ENCODE peak calls at places on chromosomes 7 and 10, in eight cellular contexts. V is tibial nerve, C is OCI-LY7, W is bronchial epithelial cell, L is cardiac muscle cell, I is left lung, E is lower leg skin, H is stomach. N is an unnamed sample.

GRCh38 chr10:74174533-74174932 is 23.5 kb downstream of the ADK start:
- DNase-seq in V (no peak), C (no peak), W (no peak), L (no peak), I (no peak), E (no peak), H (no peak), N (no peak)

GRCh38 chr7:137935849-137936508 is 65.9 kb downstream of the CREB3L2 start:
- DNase-seq in V (peak), C (peak), W (no peak), L (no peak), I (peak), E (peak), H (no peak), N (no peak)

GRCh38 chr10:113854019-113854756 is at the start of the genes DCLRE1A and NHLRC2:
- DNase-seq in V (peak), C (peak), W (peak), L (peak), I (peak), E (peak), H (peak), N (peak)

GRCh38 chr7:136657332-136657942 is 211.0 kb upstream of the CHRM2 start:
- DNase-seq in V (no peak), C (no peak), W (no peak), L (no peak), I (no peak), E (no peak), H (no peak), N (no peak)

GRCh38 chr7:139799586-139799985 is 21.8 kb upstream of the HIPK2 start:
- DNase-seq in V (peak), C (no peak), W (no peak), L (no peak), I (no peak), E (no peak), H (no peak), N (no peak)

GRCh38 chr10:118979661-118980060 is 49.9 kb upstream of the NANOS1 start:
- DNase-seq in V (no peak), C (no peak), W (no peak), L (no peak), I (no peak), E (no peak), H (no peak), N (no peak)

GRCh38 chr7:92723978-92724377 is 112.4 kb downstream of the CDK6 start:
- DNase-seq in V (peak), C (no peak), W (no peak), L (no peak), I (no peak), E (peak), H (no peak), N (no peak)

GRCh38 chr10:97025613-97026242 is 160.0 kb downstream of the SLIT1 start:
- DNase-seq in V (peak), C (peak), W (peak), L (peak), I (no peak), E (no peak), H (peak), N (peak)

GRCh38 chr10:8138471-8138870 is 84.0 kb downstream of the GATA3 start:
- DNase-seq in V (no peak), C (no peak), W (peak), L (peak), I (no peak), E (no peak), H (no peak), N (no peak)

GRCh38 chr7:135716677-135717238 is 11.2 kb downstream of the SLC13A4 start:
- DNase-seq in V (no peak), C (no peak), W (peak), L (peak), I (no peak), E (no peak), H (no peak), N (peak)

GRCh38 chr10:119849031-119849789 is 23.4 kb downstream of the MCMBP start:
- DNase-seq in V (no peak), C (no peak), W (no peak), L (peak), I (no peak), E (no peak), H (no peak), N (no peak)

GRCh38 chr10:59627366-59628018 is 82.2 kb downstream of the SLC16A9 start:
- DNase-seq in V (no peak), C (no peak), W (no peak), L (no peak), I (no peak), E (no peak), H (no peak), N (no peak)

GRCh38 chr10:96470108-96470743 is 43.5 kb downstream of the TLL2 start:
- DNase-seq in V (no peak), C (peak), W (peak), L (peak), I (no peak), E (no peak), H (peak), N (peak)

GRCh38 chr7:32941181-32941995 is 15.9 kb upstream of the FKBP9 start:
- DNase-seq in V (no peak), C (no peak), W (peak), L (no peak), I (no peak), E (no peak), H (no peak), N (no peak)

GRCh38 chr10:127148066-127148932 is 48.1 kb downstream of the INSYN2A start:
- DNase-seq in V (no peak), C (no peak), W (peak), L (peak), I (no peak), E (no peak), H (no peak), N (no peak)

GRCh38 chr10:126476256-126476655 is 88.0 kb upstream of the ADAM12 start:
- DNase-seq in V (no peak), C (no peak), W (no peak), L (no peak), I (no peak), E (no peak), H (no peak), N (no peak)

GRCh38 chr7:98802088-98802780 is 67.6 kb downstream of the TMEM130 start:
- DNase-seq in V (peak), C (peak), W (peak), L (peak), I (peak), E (peak), H (no peak), N (no peak)
- H3K4me3 ChIP-seq in V (no peak), C (no peak), W (no peak), L (no peak), I (no peak), E (no peak), H (no peak), N (no peak)

DNA sequence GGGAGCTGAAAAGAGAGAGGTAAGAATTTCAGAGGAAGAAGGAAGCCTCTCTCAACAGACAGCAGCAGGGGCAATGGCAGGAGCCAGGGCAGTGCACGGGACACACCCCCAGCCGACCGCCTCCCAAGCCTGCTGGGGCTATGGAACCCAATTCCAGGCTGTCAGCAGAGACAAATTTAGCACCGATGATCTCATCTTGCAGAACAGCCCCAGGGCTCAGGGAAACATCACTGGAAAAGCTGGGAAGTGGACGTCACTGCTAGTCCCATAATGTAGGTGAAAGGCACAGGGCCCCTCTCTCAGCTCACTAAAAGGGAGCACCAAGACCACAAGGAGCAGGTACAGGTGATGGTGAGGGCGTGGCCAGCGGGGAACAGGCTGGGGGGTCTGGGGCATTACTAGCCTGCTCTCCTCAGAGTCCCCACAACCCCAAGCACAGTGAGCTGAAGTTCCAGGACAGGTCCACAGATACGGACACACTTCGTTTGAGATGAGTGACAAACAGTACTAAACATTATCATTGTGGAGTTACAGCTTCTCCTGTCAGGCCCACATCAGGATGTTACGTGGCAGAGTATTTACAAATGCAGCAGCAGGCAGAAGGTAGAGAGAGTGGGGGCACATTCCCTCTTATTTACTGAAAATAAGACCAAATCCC is 103.7 kb downstream of the PLXNA4 start:
- DNase-seq in V (no peak), C (no peak), W (peak), L (peak), I (no peak), E (no peak), H (no peak), N (peak)
- TF ChIP-seq CTCF in V (no peak), C (no peak), W (no peak), L (no peak), I (no peak), E (no peak), H (no peak), N (no peak)

GRCh38 chr10:79049931-79050895 is 18.6 kb upstream of the ZMIZ1 start:
- DNase-seq in V (no peak), C (no peak), W (peak), L (no peak), I (peak), E (no peak), H (no peak), N (no peak)

GRCh38 chr10:79047875-79048638 is 20.7 kb upstream of the ZMIZ1 start:
- DNase-seq in V (no peak), C (no peak), W (no peak), L (no peak), I (peak), E (no peak), H (no peak), N (no peak)

GRCh38 chr10:79050896-79051555 is 17.7 kb upstream of the ZMIZ1 start:
- DNase-seq in V (no peak), C (no peak), W (peak), L (peak), I (peak), E (no peak), H (no peak), N (no peak)

GRCh38 chr10:79046991-79047874 is 21.5 kb upstream of the ZMIZ1 start:
- DNase-seq in V (no peak), C (no peak), W (no peak), L (no peak), I (peak), E (no peak), H (no peak), N (no peak)

DNA sequence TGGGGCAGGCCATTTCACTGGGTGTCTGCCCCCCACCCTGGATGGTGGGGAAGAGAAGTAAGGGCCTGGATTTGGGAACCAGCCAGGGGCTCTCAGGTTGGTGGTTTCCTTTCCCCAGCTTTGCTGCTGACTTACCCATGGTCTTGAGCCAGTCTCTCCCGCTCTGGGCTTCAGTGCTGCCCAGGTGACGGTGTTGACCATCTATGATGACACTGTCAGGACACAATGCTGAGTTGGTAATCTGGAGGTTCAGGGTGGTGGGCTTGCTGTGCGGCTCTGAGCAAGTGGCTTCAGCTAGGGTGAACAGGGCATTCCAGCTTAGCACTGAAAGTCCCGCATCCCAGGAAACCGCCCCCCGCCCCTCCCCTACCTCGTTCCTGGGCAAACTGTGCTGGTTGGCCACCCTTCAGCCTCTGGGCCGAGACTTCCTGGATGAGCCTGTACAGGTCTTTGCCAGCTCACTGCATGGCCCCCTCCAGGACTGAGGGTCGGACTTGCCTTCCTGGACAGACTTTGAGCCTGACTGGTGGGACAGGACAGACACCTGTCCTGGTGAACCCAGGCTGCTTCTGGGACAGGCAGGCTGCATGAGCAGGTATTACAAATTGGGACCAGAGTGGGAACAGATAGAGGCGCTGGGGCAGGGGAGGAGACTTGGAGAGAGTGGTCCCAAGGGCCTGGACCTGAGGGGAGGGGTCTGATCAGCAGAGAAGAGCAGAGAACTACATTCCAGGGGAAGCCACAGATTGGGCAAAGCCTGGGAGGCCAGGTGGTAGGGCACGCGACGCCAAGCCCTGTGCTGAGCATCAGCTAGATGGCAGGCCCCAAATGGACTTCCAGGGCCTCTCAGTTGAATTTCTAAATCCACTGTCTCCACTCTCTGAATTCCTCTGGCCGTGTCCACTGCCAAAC is 19.9 kb upstream of the ZMIZ1 start:
- DNase-seq in V (no peak), C (no peak), W (no peak), L (no peak), I (peak), E (no peak), H (no peak), N (no peak)
- H3K4me3 ChIP-seq in V (no peak), C (no peak), W (no peak), L (no peak), I (no peak), E (no peak), H (no peak), N (no peak)

GRCh38 chr7:30282735-30283134 is 1.7 kb upstream of the ZNRF2 start:
- DNase-seq in V (no peak), C (no peak), W (no peak), L (no peak), I (no peak), E (no peak), H (no peak), N (no peak)

GRCh38 chr7:30285067-30285530 is 702 bp downstream of the ZNRF2 start:
- DNase-seq in V (no peak), C (peak), W (no peak), L (peak), I (no peak), E (no peak), H (peak), N (no peak)

GRCh38 chr7:30285531-30286284 is 1.3 kb downstream of the ZNRF2 start:
- DNase-seq in V (peak), C (peak), W (peak), L (peak), I (peak), E (no peak), H (peak), N (no peak)

GRCh38 chr7:30286749-30287148 is 2.4 kb downstream of the ZNRF2 start:
- DNase-seq in V (no peak), C (no peak), W (no peak), L (no peak), I (no peak), E (no peak), H (no peak), N (no peak)

DNA sequence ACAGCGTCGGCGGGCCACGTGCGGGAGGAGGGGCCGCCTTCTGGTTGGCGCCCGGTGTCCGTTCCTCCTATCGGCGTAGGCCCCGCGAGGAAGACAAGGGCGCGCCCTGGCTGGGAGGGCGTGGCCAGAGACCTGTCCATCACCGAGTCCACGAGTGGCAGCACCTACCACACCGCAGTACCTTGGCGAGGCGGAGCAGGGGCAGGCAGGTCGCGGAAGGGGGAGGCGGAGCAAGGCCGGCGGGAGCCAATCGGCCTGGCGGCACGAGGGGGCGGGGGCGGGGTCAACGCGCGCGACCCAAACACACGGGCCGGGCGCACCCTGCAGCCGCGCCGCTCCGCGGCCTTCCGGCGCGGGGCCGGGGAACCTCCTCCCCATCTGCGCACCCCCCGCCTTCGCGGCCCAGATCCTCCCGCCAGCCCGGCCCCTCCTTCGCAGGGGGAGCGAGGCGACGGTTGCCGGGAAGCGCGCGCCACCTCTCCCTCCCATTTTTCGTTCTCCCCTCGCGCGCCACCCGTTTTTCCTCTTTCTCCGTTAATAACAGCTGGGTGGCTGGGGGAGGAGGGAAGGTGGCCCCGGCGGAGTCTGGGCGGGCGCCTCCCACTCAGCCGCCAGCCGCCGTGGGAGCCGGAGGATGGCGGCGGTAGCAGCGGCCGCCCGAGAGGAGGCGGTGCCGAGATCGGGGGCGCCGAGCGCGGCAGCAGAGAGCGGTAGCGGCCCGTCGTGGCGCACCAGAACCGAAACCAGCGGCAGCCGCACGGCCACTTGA is at the start of gene ZNRF2:
- DNase-seq in V (peak), C (peak), W (peak), L (peak), I (peak), E (peak), H (peak), N (peak)
- TF ChIP-seq CTCF in V (peak), C (peak), W (peak), L (peak), I (peak), E (no peak), H (peak), N (peak)

DNA sequence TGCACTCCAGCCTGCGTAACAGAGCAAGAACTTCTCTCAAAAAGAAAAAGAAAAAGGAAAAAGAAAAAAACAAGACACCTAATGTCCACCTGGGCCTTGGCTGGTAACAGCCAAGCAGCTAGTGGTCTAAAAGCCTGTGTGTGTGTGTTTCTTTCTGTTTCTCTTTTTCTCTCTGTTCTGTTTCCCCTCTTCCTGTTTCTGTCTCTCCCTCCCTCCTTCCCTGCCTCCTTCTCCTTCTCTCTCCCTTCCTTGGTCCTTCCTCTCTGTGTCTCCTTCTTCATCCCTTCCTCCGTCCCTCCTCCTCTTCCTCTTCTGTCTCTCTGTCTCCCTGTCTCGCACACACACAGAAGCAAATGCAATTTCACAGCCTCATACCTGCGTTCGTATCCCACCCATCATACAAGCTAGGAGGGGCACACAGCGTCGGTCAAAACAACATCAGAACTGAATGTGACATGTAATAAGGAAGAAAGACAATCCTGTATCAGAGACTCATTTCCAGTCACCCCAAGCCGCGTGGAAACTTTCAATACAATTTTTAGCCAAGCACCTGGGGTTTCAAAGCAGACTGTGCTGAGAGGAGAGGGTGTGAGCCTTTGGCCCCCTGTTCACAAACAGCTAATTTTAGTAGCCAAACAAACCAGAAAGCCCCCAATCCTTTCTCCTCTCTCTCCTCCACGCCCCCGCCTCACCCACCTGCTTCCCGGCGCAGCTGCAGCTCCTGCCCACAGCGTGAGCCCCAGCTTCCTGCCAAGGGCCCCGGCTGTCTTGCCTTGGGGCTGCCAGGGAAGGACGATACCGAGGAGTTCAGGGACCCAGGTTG is 50.2 kb upstream of the GNA12 start:
- DNase-seq in V (no peak), C (peak), W (no peak), L (no peak), I (no peak), E (no peak), H (peak), N (no peak)
- H3K4me3 ChIP-seq in V (no peak), C (peak), W (no peak), L (no peak), I (no peak), E (no peak), H (no peak), N (no peak)

GRCh38 chr10:84534168-84534567 is 205.8 kb downstream of the CCSER2 start:
- DNase-seq in V (no peak), C (no peak), W (no peak), L (no peak), I (no peak), E (no peak), H (no peak), N (no peak)
- TF ChIP-seq CTCF in V (no peak), C (peak), W (peak), L (peak), I (no peak), E (no peak), H (no peak), N (peak)

DNA sequence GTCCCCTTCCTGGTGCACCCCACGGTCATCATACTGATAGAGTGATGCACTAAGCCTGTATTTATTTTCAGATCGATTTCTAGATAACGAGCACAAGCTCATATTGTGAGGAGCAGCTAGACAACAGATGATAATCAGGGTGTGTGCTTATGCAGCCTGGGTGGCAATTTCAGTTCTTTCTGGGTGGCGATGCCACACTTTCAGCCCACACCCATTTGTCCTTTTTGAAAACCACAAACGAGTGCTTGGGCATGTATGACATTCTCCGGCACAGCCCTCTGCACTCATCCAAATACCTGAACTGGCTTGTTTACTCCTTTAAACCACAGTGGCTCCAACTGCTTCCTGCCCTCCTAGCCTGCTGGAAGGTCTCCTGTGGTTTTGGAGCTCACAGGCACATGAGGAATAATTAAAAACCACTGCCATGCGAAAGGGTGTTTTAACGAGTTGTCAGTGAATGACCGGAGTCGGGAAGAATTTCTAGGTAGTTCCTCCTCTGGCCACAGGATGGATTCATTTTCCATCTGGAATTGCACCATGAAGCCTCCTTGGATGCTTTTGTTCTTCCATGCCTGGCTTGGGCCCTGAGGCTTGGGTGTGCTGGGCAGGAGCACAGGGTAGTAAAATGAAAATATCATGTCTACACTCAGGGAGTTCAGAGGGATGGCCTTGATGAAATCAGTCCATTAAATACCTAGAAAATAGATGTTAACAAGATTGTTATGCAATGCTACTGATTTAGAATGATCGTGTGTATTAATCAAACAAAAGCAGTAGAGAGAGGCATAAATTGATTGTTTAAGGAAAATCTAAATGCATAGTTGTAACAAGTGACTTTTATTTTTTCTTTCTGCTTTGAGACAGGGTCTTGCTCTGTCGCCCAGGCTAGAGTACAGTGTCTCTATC is 52.4 kb upstream of the ITGB1 start:
- DNase-seq in V (no peak), C (no peak), W (peak), L (peak), I (no peak), E (no peak), H (no peak), N (peak)
- H3K4me3 ChIP-seq in V (no peak), C (no peak), W (no peak), L (no peak), I (no peak), E (no peak), H (no peak), N (peak)

GRCh38 chr10:61669161-61669755 is 6.5 kb downstream of the CABCOCO1 start:
- DNase-seq in V (no peak), C (no peak), W (no peak), L (no peak), I (no peak), E (no peak), H (no peak), N (no peak)
- TF ChIP-seq CTCF in V (peak), C (peak), W (no peak), L (no peak), I (no peak), E (no peak), H (no peak), N (no peak)

N was measured in LNCaP clone FGC.